ENCODE peak calls at places on chromosomes 1 and 21, in eight cellular contexts. One of them, this sample, is unnamed.

GRCh38 chr21:28227881-28228623 is 764.6 kb downstream of the LTN1 start:
- DNase-seq in spleen: no peak
- DNase-seq in brain microvascular endothelial cell: no peak
- DNase-seq in fibroblast of pulmonary artery: peak
- DNase-seq in AG04450: no peak
- DNase-seq in cardiac fibroblast: no peak
- DNase-seq in psoas muscle: no peak
- DNase-seq in A673: no peak
- DNase-seq in this sample: no peak

GRCh38 chr1:32221581-32221979 is 573 bp downstream of the TMEM234 start:
- DNase-seq in cardiac fibroblast: no peak
- DNase-seq in spleen: no peak
- DNase-seq in AG04450: no peak
- DNase-seq in psoas muscle: no peak
- DNase-seq in fibroblast of pulmonary artery: no peak
- DNase-seq in A673: no peak
- DNase-seq in brain microvascular endothelial cell: no peak
- DNase-seq in this sample: no peak

GRCh38 chr21:37862536-37862935 is 53.7 kb downstream of the KCNJ6 start:
- DNase-seq in fibroblast of pulmonary artery: peak
- DNase-seq in AG04450: no peak
- DNase-seq in cardiac fibroblast: peak
- DNase-seq in psoas muscle: no peak
- DNase-seq in brain microvascular endothelial cell: peak
- DNase-seq in spleen: no peak
- DNase-seq in A673: no peak
- DNase-seq in this sample: peak

GRCh38 chr1:14511281-14511680 is 87.2 kb upstream of the KAZN start:
- DNase-seq in psoas muscle: no peak
- DNase-seq in fibroblast of pulmonary artery: no peak
- DNase-seq in AG04450: no peak
- DNase-seq in A673: no peak
- DNase-seq in spleen: no peak
- DNase-seq in cardiac fibroblast: no peak
- DNase-seq in brain microvascular endothelial cell: no peak
- DNase-seq in this sample: no peak

GRCh38 chr1:41466146-41466545 is 18.3 kb downstream of the EDN2 start:
- DNase-seq in cardiac fibroblast: no peak
- DNase-seq in A673: no peak
- DNase-seq in AG04450: no peak
- DNase-seq in spleen: no peak
- DNase-seq in fibroblast of pulmonary artery: no peak
- DNase-seq in brain microvascular endothelial cell: no peak
- DNase-seq in psoas muscle: no peak
- DNase-seq in this sample: no peak

GRCh38 chr1:48007044-48007443 is 9.9 kb upstream of the TRABD2B start:
- DNase-seq in A673: no peak
- DNase-seq in cardiac fibroblast: peak
- DNase-seq in fibroblast of pulmonary artery: peak
- DNase-seq in spleen: no peak
- DNase-seq in brain microvascular endothelial cell: peak
- DNase-seq in AG04450: no peak
- DNase-seq in psoas muscle: no peak
- DNase-seq in this sample: peak

GRCh38 chr1:44621841-44622286 is 52.4 kb downstream of the TMEM53 start:
- DNase-seq in psoas muscle: no peak
- DNase-seq in fibroblast of pulmonary artery: no peak
- DNase-seq in spleen: peak
- DNase-seq in brain microvascular endothelial cell: no peak
- DNase-seq in A673: no peak
- DNase-seq in AG04450: no peak
- DNase-seq in cardiac fibroblast: no peak
- DNase-seq in this sample: peak

GRCh38 chr1:972726-973458 is 6.6 kb downstream of the PLEKHN1 start:
- DNase-seq in fibroblast of pulmonary artery: no peak
- DNase-seq in brain microvascular endothelial cell: no peak
- DNase-seq in AG04450: no peak
- DNase-seq in spleen: no peak
- DNase-seq in cardiac fibroblast: no peak
- DNase-seq in psoas muscle: no peak
- DNase-seq in A673: no peak
- DNase-seq in this sample: no peak

GRCh38 chr1:39788758-39789570 is at the start of gene BMP8B:
- DNase-seq in AG04450: no peak
- DNase-seq in brain microvascular endothelial cell: no peak
- DNase-seq in psoas muscle: peak
- DNase-seq in fibroblast of pulmonary artery: no peak
- DNase-seq in spleen: peak
- DNase-seq in A673: peak
- DNase-seq in cardiac fibroblast: peak
- DNase-seq in this sample: no peak

GRCh38 chr1:81432654-81433109 is 368.1 kb upstream of the ADGRL2 start:
- DNase-seq in cardiac fibroblast: no peak
- DNase-seq in spleen: no peak
- DNase-seq in brain microvascular endothelial cell: no peak
- DNase-seq in AG04450: no peak
- DNase-seq in psoas muscle: no peak
- DNase-seq in fibroblast of pulmonary artery: no peak
- DNase-seq in A673: no peak
- DNase-seq in this sample: no peak

GRCh38 chr1:80248886-80249285 is 1242.4 kb upstream of the ADGRL4 start:
- DNase-seq in AG04450: no peak
- DNase-seq in psoas muscle: no peak
- DNase-seq in fibroblast of pulmonary artery: peak
- DNase-seq in brain microvascular endothelial cell: peak
- DNase-seq in spleen: no peak
- DNase-seq in A673: no peak
- DNase-seq in cardiac fibroblast: peak
- DNase-seq in this sample: no peak

GRCh38 chr1:190754769-190755168 is 277.1 kb upstream of the BRINP3 start:
- DNase-seq in psoas muscle: no peak
- DNase-seq in spleen: no peak
- DNase-seq in AG04450: peak
- DNase-seq in A673: peak
- DNase-seq in cardiac fibroblast: peak
- DNase-seq in fibroblast of pulmonary artery: peak
- DNase-seq in brain microvascular endothelial cell: no peak
- DNase-seq in this sample: peak

DNA sequence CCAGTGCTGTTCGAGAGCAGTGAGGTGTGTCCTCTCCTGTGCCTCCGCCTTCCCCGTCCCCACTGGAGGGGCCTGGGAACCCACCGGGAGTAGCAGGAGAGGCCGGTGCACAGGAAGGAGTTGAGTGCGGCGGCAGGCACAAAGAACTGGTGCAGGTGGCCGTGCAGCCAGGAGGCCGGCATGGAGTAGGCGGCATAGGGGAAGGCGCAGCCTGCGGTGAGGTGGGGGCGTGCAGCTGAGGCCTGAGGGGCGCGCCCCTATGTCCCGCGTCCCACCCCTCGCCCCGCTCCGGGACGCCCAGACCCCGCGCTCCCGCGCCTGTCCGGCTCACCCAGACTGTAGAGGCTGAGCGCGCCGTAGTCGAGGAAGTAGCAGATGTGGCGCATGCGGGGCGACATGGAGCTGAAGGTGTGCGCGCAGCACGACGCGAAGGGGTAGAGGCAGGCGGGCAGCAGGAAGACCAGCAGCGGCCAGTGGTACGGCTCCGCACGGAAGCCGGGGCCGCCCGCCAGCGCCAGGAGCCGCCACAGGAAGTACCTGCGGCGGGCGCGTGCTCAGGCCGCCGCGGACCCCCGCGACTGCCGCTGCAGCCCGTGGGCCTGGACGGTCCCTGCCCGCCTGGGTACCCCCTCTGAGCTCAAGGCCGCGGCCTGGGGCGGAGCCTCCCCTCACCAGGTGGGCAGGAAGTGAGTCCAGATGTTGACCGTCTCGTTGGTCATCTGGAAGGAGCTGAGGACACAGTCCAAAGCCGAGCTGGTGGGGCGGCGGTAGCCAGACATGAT is 2.2 kb downstream of the PAQR6 start:
- DNase-seq in brain microvascular endothelial cell: no peak
- DNase-seq in AG04450: no peak
- DNase-seq in fibroblast of pulmonary artery: no peak
- DNase-seq in A673: no peak
- DNase-seq in cardiac fibroblast: peak
- DNase-seq in psoas muscle: peak
- DNase-seq in spleen: peak
- DNase-seq in this sample: no peak
- H3K4me3 ChIP-seq in brain microvascular endothelial cell: peak
- H3K4me3 ChIP-seq in AG04450: peak
- H3K4me3 ChIP-seq in fibroblast of pulmonary artery: peak
- H3K4me3 ChIP-seq in A673: peak
- H3K4me3 ChIP-seq in cardiac fibroblast: peak
- H3K4me3 ChIP-seq in psoas muscle: peak
- H3K4me3 ChIP-seq in spleen: peak
- H3K4me3 ChIP-seq in this sample: peak

GRCh38 chr1:100866041-100866900 is 28.4 kb downstream of the EXTL2 start:
- DNase-seq in fibroblast of pulmonary artery: peak
- DNase-seq in brain microvascular endothelial cell: peak
- DNase-seq in psoas muscle: no peak
- DNase-seq in A673: peak
- DNase-seq in cardiac fibroblast: peak
- DNase-seq in AG04450: no peak
- DNase-seq in spleen: no peak
- DNase-seq in this sample: peak

GRCh38 chr1:100862591-100862990 is 32.1 kb downstream of the EXTL2 start:
- DNase-seq in fibroblast of pulmonary artery: peak
- DNase-seq in brain microvascular endothelial cell: peak
- DNase-seq in AG04450: peak
- DNase-seq in A673: no peak
- DNase-seq in cardiac fibroblast: peak
- DNase-seq in spleen: no peak
- DNase-seq in psoas muscle: no peak
- DNase-seq in this sample: peak

GRCh38 chr1:100866901-100867206 is 27.8 kb downstream of the EXTL2 start:
- DNase-seq in AG04450: no peak
- DNase-seq in A673: no peak
- DNase-seq in psoas muscle: no peak
- DNase-seq in brain microvascular endothelial cell: no peak
- DNase-seq in spleen: no peak
- DNase-seq in cardiac fibroblast: no peak
- DNase-seq in fibroblast of pulmonary artery: no peak
- DNase-seq in this sample: no peak

GRCh38 chr1:100869996-100870395 is 24.6 kb downstream of the EXTL2 start:
- DNase-seq in cardiac fibroblast: no peak
- DNase-seq in brain microvascular endothelial cell: no peak
- DNase-seq in fibroblast of pulmonary artery: no peak
- DNase-seq in A673: no peak
- DNase-seq in psoas muscle: no peak
- DNase-seq in spleen: no peak
- DNase-seq in AG04450: no peak
- DNase-seq in this sample: no peak

GRCh38 chr1:100868364-100868995 is 26.2 kb downstream of the EXTL2 start:
- DNase-seq in brain microvascular endothelial cell: no peak
- DNase-seq in spleen: no peak
- DNase-seq in psoas muscle: no peak
- DNase-seq in cardiac fibroblast: peak
- DNase-seq in A673: peak
- DNase-seq in AG04450: no peak
- DNase-seq in fibroblast of pulmonary artery: peak
- DNase-seq in this sample: peak
- TF ChIP-seq CTCF in brain microvascular endothelial cell: no peak
- TF ChIP-seq CTCF in spleen: peak
- TF ChIP-seq CTCF in psoas muscle: peak
- TF ChIP-seq CTCF in cardiac fibroblast: peak
- TF ChIP-seq CTCF in A673: peak
- TF ChIP-seq CTCF in AG04450: peak
- TF ChIP-seq CTCF in fibroblast of pulmonary artery: peak
- TF ChIP-seq CTCF in this sample: peak

GRCh38 chr1:25760871-25761270 is 39.1 kb upstream of the SELENON start:
- DNase-seq in AG04450: no peak
- DNase-seq in cardiac fibroblast: no peak
- DNase-seq in brain microvascular endothelial cell: no peak
- DNase-seq in A673: no peak
- DNase-seq in spleen: no peak
- DNase-seq in psoas muscle: no peak
- DNase-seq in fibroblast of pulmonary artery: no peak
- DNase-seq in this sample: no peak
- H3K4me3 ChIP-seq in AG04450: no peak
- H3K4me3 ChIP-seq in cardiac fibroblast: no peak
- H3K4me3 ChIP-seq in brain microvascular endothelial cell: no peak
- H3K4me3 ChIP-seq in A673: no peak
- H3K4me3 ChIP-seq in spleen: no peak
- H3K4me3 ChIP-seq in psoas muscle: no peak
- H3K4me3 ChIP-seq in fibroblast of pulmonary artery: no peak
- H3K4me3 ChIP-seq in this sample: no peak

GRCh38 chr1:62294211-62294610 is 25.0 kb downstream of the KANK4 start:
- DNase-seq in spleen: no peak
- DNase-seq in A673: peak
- DNase-seq in fibroblast of pulmonary artery: no peak
- DNase-seq in cardiac fibroblast: no peak
- DNase-seq in brain microvascular endothelial cell: no peak
- DNase-seq in psoas muscle: no peak
- DNase-seq in AG04450: no peak
- DNase-seq in this sample: peak
- TF ChIP-seq CTCF in spleen: no peak
- TF ChIP-seq CTCF in A673: peak
- TF ChIP-seq CTCF in fibroblast of pulmonary artery: no peak
- TF ChIP-seq CTCF in cardiac fibroblast: no peak
- TF ChIP-seq CTCF in brain microvascular endothelial cell: peak
- TF ChIP-seq CTCF in psoas muscle: no peak
- TF ChIP-seq CTCF in AG04450: no peak
- TF ChIP-seq CTCF in this sample: peak

GRCh38 chr1:3516911-3517310 is 62.4 kb downstream of the ARHGEF16 start:
- DNase-seq in cardiac fibroblast: no peak
- DNase-seq in A673: no peak
- DNase-seq in psoas muscle: no peak
- DNase-seq in spleen: no peak
- DNase-seq in brain microvascular endothelial cell: no peak
- DNase-seq in AG04450: no peak
- DNase-seq in fibroblast of pulmonary artery: no peak
- DNase-seq in this sample: no peak

GRCh38 chr1:3514404-3514803 is 59.9 kb downstream of the ARHGEF16 start:
- DNase-seq in AG04450: no peak
- DNase-seq in cardiac fibroblast: no peak
- DNase-seq in spleen: no peak
- DNase-seq in A673: no peak
- DNase-seq in psoas muscle: no peak
- DNase-seq in fibroblast of pulmonary artery: no peak
- DNase-seq in brain microvascular endothelial cell: no peak
- DNase-seq in this sample: no peak

GRCh38 chr1:3516481-3516869 is 62.0 kb downstream of the ARHGEF16 start:
- DNase-seq in A673: no peak
- DNase-seq in spleen: no peak
- DNase-seq in cardiac fibroblast: no peak
- DNase-seq in psoas muscle: no peak
- DNase-seq in AG04450: no peak
- DNase-seq in brain microvascular endothelial cell: no peak
- DNase-seq in fibroblast of pulmonary artery: no peak
- DNase-seq in this sample: no peak

GRCh38 chr1:3515774-3516480 is 61.5 kb downstream of the ARHGEF16 start:
- DNase-seq in A673: peak
- DNase-seq in psoas muscle: no peak
- DNase-seq in spleen: no peak
- DNase-seq in brain microvascular endothelial cell: peak
- DNase-seq in AG04450: no peak
- DNase-seq in fibroblast of pulmonary artery: no peak
- DNase-seq in cardiac fibroblast: peak
- DNase-seq in this sample: peak

DNA sequence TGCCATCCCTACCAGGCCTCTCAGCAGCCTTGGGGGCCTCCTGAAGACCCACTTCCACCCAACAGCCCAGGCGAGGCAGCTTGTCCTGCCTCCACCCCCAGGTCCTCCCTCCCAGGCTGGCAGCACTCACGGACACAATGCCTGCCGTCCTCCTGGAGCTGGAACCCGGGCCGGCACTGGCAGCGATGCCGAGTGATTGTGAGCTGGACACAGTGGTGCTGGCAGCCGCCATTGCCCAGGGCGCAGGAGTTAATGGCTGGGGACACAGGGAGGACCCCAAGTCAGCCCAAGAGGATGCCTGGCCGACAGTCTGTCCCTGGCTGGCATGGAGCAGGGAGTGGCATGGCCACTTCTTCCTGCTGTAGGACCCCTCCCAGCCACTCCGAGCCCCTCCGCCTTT is 60.8 kb downstream of the ARHGEF16 start:
- DNase-seq in fibroblast of pulmonary artery: no peak
- DNase-seq in psoas muscle: no peak
- DNase-seq in brain microvascular endothelial cell: no peak
- DNase-seq in A673: no peak
- DNase-seq in cardiac fibroblast: no peak
- DNase-seq in spleen: no peak
- DNase-seq in AG04450: no peak
- DNase-seq in this sample: no peak
- H3K4me3 ChIP-seq in fibroblast of pulmonary artery: no peak
- H3K4me3 ChIP-seq in psoas muscle: no peak
- H3K4me3 ChIP-seq in brain microvascular endothelial cell: no peak
- H3K4me3 ChIP-seq in A673: no peak
- H3K4me3 ChIP-seq in cardiac fibroblast: no peak
- H3K4me3 ChIP-seq in spleen: no peak
- H3K4me3 ChIP-seq in AG04450: no peak
- H3K4me3 ChIP-seq in this sample: no peak